ENCODE peak calls at places on chromosomes 6 and 20, in ten cellular contexts. Y, Z, W, Q, R, I, E, B, V and U are unnamed samples.

GRCh38 chr6:160788806-160789205 is 86.8 kb downstream of the PLG start:
- DNase-seq in Y (no peak), Z (no peak), W (no peak), Q (no peak), R (no peak), I (no peak), E (no peak), B (no peak), V (no peak), U (no peak)

GRCh38 chr20:31967830-31968249 is at the start of gene XKR7:
- DNase-seq in Y (no peak), Z (no peak), W (no peak), Q (no peak), R (no peak), I (peak; percentile 70), E (peak; percentile 65), B (no peak), V (peak; percentile 22), U (peak; percentile 80)

GRCh38 chr6:103236923-103237322 is 1622.8 kb downstream of the HACE1 start:
- DNase-seq in Y (no peak), Z (no peak), W (no peak), Q (no peak), R (no peak), I (no peak), E (no peak), B (no peak), V (no peak), U (peak; percentile 14)

GRCh38 chr6:108945686-108946158 is 97.5 kb downstream of the ARMC2 start:
- DNase-seq in Y (no peak), Z (no peak), W (no peak), Q (peak; percentile 49), R (peak; percentile 68), I (peak; percentile 17), E (no peak), B (peak; percentile 83), V (no peak), U (no peak)

GRCh38 chr20:42975974-42976373 is 213.7 kb downstream of the PTPRT start:
- DNase-seq in Y (no peak), Z (no peak), W (no peak), Q (no peak), R (no peak), I (no peak), E (no peak), B (no peak), V (no peak), U (no peak)

GRCh38 chr6:33433001-33433559 is 13.2 kb downstream of the SYNGAP1 start:
- DNase-seq in Y (no peak), Z (no peak), W (no peak), Q (no peak), R (no peak), I (no peak), E (no peak), B (no peak), V (no peak), U (no peak)

GRCh38 chr6:7628479-7628878 is 38.5 kb downstream of the SNRNP48 start:
- DNase-seq in Y (no peak), Z (no peak), W (no peak), Q (no peak), R (no peak), I (no peak), E (no peak), B (peak; percentile 87), V (no peak), U (no peak)

GRCh38 chr6:33197431-33198048 is 2.9 kb downstream of the RXRB start:
- DNase-seq in Y (no peak), Z (no peak), W (peak; percentile 59), Q (peak; percentile 44), R (no peak), I (peak; percentile 40), E (peak; percentile 68), B (peak; percentile 84), V (no peak), U (peak; percentile 67)

GRCh38 chr6:152669894-152670293 is 27.8 kb upstream of the MYCT1 start:
- DNase-seq in Y (no peak), Z (no peak), W (no peak), Q (no peak), R (no peak), I (no peak), E (no peak), B (peak; percentile 54), V (no peak), U (peak; percentile 10)

GRCh38 chr20:4084096-4084495 is 68.7 kb upstream of the RNF24 start:
- DNase-seq in Y (no peak), Z (no peak), W (no peak), Q (no peak), R (no peak), I (no peak), E (no peak), B (no peak), V (no peak), U (no peak)

GRCh38 chr6:44339763-44340625 is 2.5 kb upstream of the SPATS1 start:
- DNase-seq in Y (peak; percentile 24), Z (no peak), W (no peak), Q (no peak), R (no peak), I (no peak), E (no peak), B (peak; percentile 79), V (no peak), U (no peak)

GRCh38 chr6:73969982-73970960 is 274.3 kb downstream of the CD109 start:
- DNase-seq in Y (no peak), Z (no peak), W (no peak), Q (peak; percentile 37), R (no peak), I (peak; percentile 8), E (peak; percentile 23), B (peak; percentile 78), V (no peak), U (peak; percentile 25)

GRCh38 chr6:101114703-101115102 is 233.6 kb upstream of the ASCC3 start:
- DNase-seq in Y (no peak), Z (no peak), W (no peak), Q (peak; percentile 35), R (no peak), I (peak; percentile 25), E (peak; percentile 64), B (peak; percentile 54), V (peak; percentile 8), U (peak; percentile 79)

GRCh38 chr20:59958626-59959025 is 403 bp downstream of the CDH26 start:
- DNase-seq in Y (no peak), Z (no peak), W (no peak), Q (no peak), R (no peak), I (no peak), E (no peak), B (no peak), V (no peak), U (no peak)

GRCh38 chr6:12208190-12208589 is 82.0 kb upstream of the EDN1 start:
- DNase-seq in Y (peak; percentile 26), Z (no peak), W (peak; percentile 51), Q (no peak), R (no peak), I (no peak), E (no peak), B (peak; percentile 34), V (no peak), U (no peak)

GRCh38 chr6:40535105-40535783 is 51.9 kb downstream of the LRFN2 start:
- DNase-seq in Y (no peak), Z (no peak), W (no peak), Q (no peak), R (no peak), I (no peak), E (peak; percentile 73), B (no peak), V (no peak), U (no peak)

GRCh38 chr6:2378891-2379652 is 133.7 kb upstream of the GMDS start:
- DNase-seq in Y (no peak), Z (no peak), W (no peak), Q (no peak), R (no peak), I (no peak), E (no peak), B (peak; percentile 82), V (no peak), U (no peak)

GRCh38 chr20:45792513-45793118 is 862 bp downstream of the DNTTIP1 start:
- DNase-seq in Y (peak; percentile 20), Z (no peak), W (no peak), Q (no peak), R (no peak), I (no peak), E (no peak), B (no peak), V (no peak), U (no peak)

GRCh38 chr20:62675156-62675871 is 33.0 kb downstream of the SLCO4A1 start:
- DNase-seq in Y (no peak), Z (no peak), W (no peak), Q (no peak), R (no peak), I (no peak), E (no peak), B (peak; percentile 54), V (no peak), U (no peak)